ENCODE peak calls at places on chromosomes 4 and X, in eight cellular contexts. One of them, this sample, is unnamed. For H3K27me3 and H3K9me3, the result is how much of the 10 kb centered on the place peaks cover.

GRCh38 chr4:164700471-164700870 is 53.5 kb upstream of the SMIM31 start:
- DNase-seq in HepG2: peak
- DNase-seq in SK-N-SH: peak
- DNase-seq in AG04450: no peak
- DNase-seq in endodermal cell: peak
- DNase-seq in cardiac muscle cell: no peak
- DNase-seq in fibroblast of lung: no peak
- DNase-seq in astrocyte: no peak
- DNase-seq in this sample: peak

GRCh38 chrX:10022580-10023245 is 55.6 kb downstream of the CLDN34 start:
- DNase-seq in HepG2: no peak
- DNase-seq in fibroblast of lung: peak
- DNase-seq in endodermal cell: no peak
- DNase-seq in cardiac muscle cell: peak
- DNase-seq in AG04450: no peak
- DNase-seq in SK-N-SH: no peak
- DNase-seq in astrocyte: peak
- DNase-seq in this sample: no peak

GRCh38 chr4:94570558-94570957 is 118.8 kb downstream of the PDLIM5 start:
- DNase-seq in AG04450: no peak
- DNase-seq in astrocyte: no peak
- DNase-seq in cardiac muscle cell: no peak
- DNase-seq in HepG2: no peak
- DNase-seq in endodermal cell: no peak
- DNase-seq in SK-N-SH: no peak
- DNase-seq in fibroblast of lung: no peak
- DNase-seq in this sample: no peak

GRCh38 chr4:150402968-150403367 is 179.0 kb upstream of the MAB21L2 start:
- DNase-seq in fibroblast of lung: peak
- DNase-seq in AG04450: no peak
- DNase-seq in astrocyte: no peak
- DNase-seq in endodermal cell: peak
- DNase-seq in cardiac muscle cell: no peak
- DNase-seq in SK-N-SH: peak
- DNase-seq in HepG2: no peak
- DNase-seq in this sample: no peak

GRCh38 chr4:61541474-61541873 is 341.3 kb downstream of the ADGRL3 start:
- DNase-seq in AG04450: no peak
- DNase-seq in astrocyte: no peak
- DNase-seq in fibroblast of lung: no peak
- DNase-seq in endodermal cell: no peak
- DNase-seq in cardiac muscle cell: no peak
- DNase-seq in HepG2: peak
- DNase-seq in SK-N-SH: no peak
- DNase-seq in this sample: peak

GRCh38 chrX:97854071-97854470 is 970.4 kb downstream of the RPA4 start:
- DNase-seq in endodermal cell: no peak
- DNase-seq in fibroblast of lung: no peak
- DNase-seq in SK-N-SH: no peak
- DNase-seq in HepG2: no peak
- DNase-seq in astrocyte: no peak
- DNase-seq in AG04450: no peak
- DNase-seq in cardiac muscle cell: no peak
- DNase-seq in this sample: no peak

GRCh38 chr4:71004281-71004851 is 10.9 kb downstream of the DCK start:
- DNase-seq in HepG2: peak
- DNase-seq in endodermal cell: peak
- DNase-seq in astrocyte: no peak
- DNase-seq in fibroblast of lung: no peak
- DNase-seq in SK-N-SH: no peak
- DNase-seq in AG04450: no peak
- DNase-seq in cardiac muscle cell: no peak
- DNase-seq in this sample: no peak

GRCh38 chr4:135201081-135201480 is 999.5 kb upstream of the PABPC4L start:
- DNase-seq in endodermal cell: no peak
- DNase-seq in cardiac muscle cell: no peak
- DNase-seq in HepG2: no peak
- DNase-seq in astrocyte: peak
- DNase-seq in SK-N-SH: no peak
- DNase-seq in fibroblast of lung: no peak
- DNase-seq in AG04450: no peak
- DNase-seq in this sample: no peak

GRCh38 chr4:77025643-77026321 is 50.0 kb downstream of the CCNI start:
- DNase-seq in SK-N-SH: no peak
- DNase-seq in cardiac muscle cell: peak
- DNase-seq in AG04450: no peak
- DNase-seq in HepG2: no peak
- DNase-seq in fibroblast of lung: no peak
- DNase-seq in astrocyte: peak
- DNase-seq in endodermal cell: no peak
- DNase-seq in this sample: no peak

GRCh38 chr4:169988252-169988651 is 37.9 kb downstream of the MFAP3L start:
- DNase-seq in SK-N-SH: no peak
- DNase-seq in cardiac muscle cell: no peak
- DNase-seq in astrocyte: no peak
- DNase-seq in HepG2: no peak
- DNase-seq in AG04450: no peak
- DNase-seq in fibroblast of lung: no peak
- DNase-seq in endodermal cell: no peak
- DNase-seq in this sample: no peak

GRCh38 chr4:73842696-73843095 is 6.2 kb downstream of the CXCL6 start:
- DNase-seq in HepG2: no peak
- DNase-seq in cardiac muscle cell: no peak
- DNase-seq in fibroblast of lung: no peak
- DNase-seq in astrocyte: no peak
- DNase-seq in endodermal cell: no peak
- DNase-seq in AG04450: no peak
- DNase-seq in SK-N-SH: no peak
- DNase-seq in this sample: no peak

GRCh38 chrX:118540342-118540741 is 44.7 kb downstream of the DOCK11 start:
- DNase-seq in AG04450: no peak
- DNase-seq in HepG2: no peak
- DNase-seq in SK-N-SH: no peak
- DNase-seq in astrocyte: no peak
- DNase-seq in cardiac muscle cell: no peak
- DNase-seq in fibroblast of lung: no peak
- DNase-seq in endodermal cell: no peak
- DNase-seq in this sample: no peak

GRCh38 chrX:65688403-65688881 is 21.0 kb downstream of the MSN start:
- DNase-seq in fibroblast of lung: peak
- DNase-seq in astrocyte: peak
- DNase-seq in HepG2: no peak
- DNase-seq in cardiac muscle cell: peak
- DNase-seq in AG04450: no peak
- DNase-seq in SK-N-SH: no peak
- DNase-seq in endodermal cell: no peak
- DNase-seq in this sample: no peak

GRCh38 chrX:153874366-153875125 is 11.4 kb downstream of the L1CAM start:
- DNase-seq in AG04450: no peak
- DNase-seq in SK-N-SH: no peak
- DNase-seq in cardiac muscle cell: no peak
- DNase-seq in astrocyte: no peak
- DNase-seq in fibroblast of lung: no peak
- DNase-seq in endodermal cell: no peak
- DNase-seq in HepG2: no peak
- DNase-seq in this sample: no peak

GRCh38 chr4:183350317-183351071 is 28.3 kb upstream of the CLDN24 start:
- DNase-seq in cardiac muscle cell: no peak
- DNase-seq in astrocyte: no peak
- DNase-seq in AG04450: no peak
- DNase-seq in SK-N-SH: no peak
- DNase-seq in HepG2: no peak
- DNase-seq in endodermal cell: no peak
- DNase-seq in fibroblast of lung: no peak
- DNase-seq in this sample: no peak

GRCh38 chrX:18036394-18036793 is 175.3 kb upstream of the RAI2 start:
- DNase-seq in SK-N-SH: no peak
- DNase-seq in astrocyte: no peak
- DNase-seq in AG04450: no peak
- DNase-seq in HepG2: no peak
- DNase-seq in fibroblast of lung: no peak
- DNase-seq in cardiac muscle cell: no peak
- DNase-seq in endodermal cell: no peak
- DNase-seq in this sample: peak

GRCh38 chr4:81492596-81492995 is 20.9 kb upstream of the RASGEF1B start:
- DNase-seq in SK-N-SH: no peak
- DNase-seq in endodermal cell: no peak
- DNase-seq in HepG2: no peak
- DNase-seq in astrocyte: no peak
- DNase-seq in AG04450: no peak
- DNase-seq in cardiac muscle cell: no peak
- DNase-seq in fibroblast of lung: no peak
- DNase-seq in this sample: peak

GRCh38 chrX:114611018-114611619 is 27.2 kb downstream of the HTR2C start:
- DNase-seq in SK-N-SH: peak
- DNase-seq in HepG2: peak
- DNase-seq in cardiac muscle cell: peak
- DNase-seq in endodermal cell: peak
- DNase-seq in astrocyte: peak
- DNase-seq in fibroblast of lung: peak
- DNase-seq in AG04450: peak
- DNase-seq in this sample: peak

GRCh38 chrX:110086916-110087484 is 84.1 kb downstream of the TMEM164 start:
- DNase-seq in HepG2: peak
- DNase-seq in fibroblast of lung: peak
- DNase-seq in AG04450: peak
- DNase-seq in endodermal cell: no peak
- DNase-seq in cardiac muscle cell: peak
- DNase-seq in SK-N-SH: no peak
- DNase-seq in astrocyte: peak
- DNase-seq in this sample: peak

GRCh38 chrX:2183193-2183725 is 317.5 kb downstream of the DHRSX start:
- DNase-seq in endodermal cell: peak
- DNase-seq in AG04450: no peak
- DNase-seq in fibroblast of lung: no peak
- DNase-seq in astrocyte: no peak
- DNase-seq in HepG2: no peak
- DNase-seq in cardiac muscle cell: no peak
- DNase-seq in SK-N-SH: no peak
- DNase-seq in this sample: no peak

GRCh38 chr4:105389167-105389566 is 84.7 kb downstream of the PPA2 start:
- DNase-seq in HepG2: no peak
- DNase-seq in endodermal cell: no peak
- DNase-seq in astrocyte: peak
- DNase-seq in fibroblast of lung: peak
- DNase-seq in SK-N-SH: no peak
- DNase-seq in cardiac muscle cell: peak
- DNase-seq in AG04450: no peak
- DNase-seq in this sample: no peak

GRCh38 chr4:80192937-80193336 is 4.4 kb upstream of the PRDM8 start:
- DNase-seq in AG04450: peak
- DNase-seq in SK-N-SH: no peak
- DNase-seq in HepG2: no peak
- DNase-seq in fibroblast of lung: peak
- DNase-seq in cardiac muscle cell: peak
- DNase-seq in astrocyte: peak
- DNase-seq in endodermal cell: no peak
- DNase-seq in this sample: peak
- H3K27me3 ChIP-seq in AG04450: under half
- H3K27me3 ChIP-seq in SK-N-SH: under half
- H3K27me3 ChIP-seq in HepG2: under half
- H3K27me3 ChIP-seq in fibroblast of lung: under half
- H3K27me3 ChIP-seq in cardiac muscle cell: half or more
- H3K27me3 ChIP-seq in astrocyte: under half
- H3K27me3 ChIP-seq in endodermal cell: half or more
- H3K27me3 ChIP-seq in this sample: under half

DNA sequence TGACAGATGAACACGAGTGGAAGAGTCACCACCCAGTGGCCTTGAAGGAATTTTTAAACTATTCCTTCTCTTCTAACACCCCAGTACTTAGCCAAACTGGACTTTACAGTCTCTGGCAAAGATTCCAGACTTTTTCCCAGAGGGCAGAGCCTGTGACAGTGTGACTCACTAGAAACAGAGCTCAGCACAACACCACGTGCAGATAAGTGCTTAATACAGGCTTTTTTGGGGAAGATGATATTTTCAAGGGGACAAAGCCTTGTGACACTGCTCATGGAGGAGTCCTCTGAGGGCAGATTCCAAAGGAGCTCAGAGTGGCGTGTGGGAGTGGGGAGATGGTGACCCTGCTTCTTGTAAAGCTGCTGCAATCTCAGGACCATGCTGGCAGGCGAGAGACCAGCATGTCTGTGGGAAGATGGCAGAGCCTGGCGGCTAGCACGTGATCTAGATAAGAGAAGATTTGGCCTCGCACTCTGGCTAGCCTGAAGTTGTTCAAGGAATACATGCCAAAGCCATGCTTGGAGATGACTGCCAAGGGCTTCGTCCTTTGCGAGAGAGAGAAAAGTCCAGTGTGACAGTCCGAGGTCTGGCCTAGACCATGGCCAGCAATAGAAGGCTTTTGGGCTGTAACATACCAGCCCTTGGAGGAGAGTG is 2.4 kb downstream of the RAB33A start:
- DNase-seq in endodermal cell: no peak
- DNase-seq in SK-N-SH: peak
- DNase-seq in astrocyte: peak
- DNase-seq in fibroblast of lung: peak
- DNase-seq in AG04450: no peak
- DNase-seq in cardiac muscle cell: peak
- DNase-seq in HepG2: no peak
- DNase-seq in this sample: peak
- H3K27ac ChIP-seq in endodermal cell: no peak
- H3K27ac ChIP-seq in SK-N-SH: peak
- H3K27ac ChIP-seq in astrocyte: peak
- H3K27ac ChIP-seq in fibroblast of lung: peak
- H3K27ac ChIP-seq in AG04450: peak
- H3K27ac ChIP-seq in cardiac muscle cell: peak
- H3K27ac ChIP-seq in HepG2: no peak
- H3K27ac ChIP-seq in this sample: peak

GRCh38 chr4:159685406-159686092 is 582.7 kb downstream of the RAPGEF2 start:
- DNase-seq in HepG2: no peak
- DNase-seq in fibroblast of lung: no peak
- DNase-seq in AG04450: no peak
- DNase-seq in endodermal cell: no peak
- DNase-seq in cardiac muscle cell: peak
- DNase-seq in SK-N-SH: no peak
- DNase-seq in astrocyte: peak
- DNase-seq in this sample: no peak
- H3K9me3 ChIP-seq in HepG2: under half
- H3K9me3 ChIP-seq in fibroblast of lung: under half
- H3K9me3 ChIP-seq in AG04450: under half
- H3K9me3 ChIP-seq in endodermal cell: under half
- H3K9me3 ChIP-seq in cardiac muscle cell: under half
- H3K9me3 ChIP-seq in SK-N-SH: under half
- H3K9me3 ChIP-seq in astrocyte: under half
- H3K9me3 ChIP-seq in this sample: under half

DNA sequence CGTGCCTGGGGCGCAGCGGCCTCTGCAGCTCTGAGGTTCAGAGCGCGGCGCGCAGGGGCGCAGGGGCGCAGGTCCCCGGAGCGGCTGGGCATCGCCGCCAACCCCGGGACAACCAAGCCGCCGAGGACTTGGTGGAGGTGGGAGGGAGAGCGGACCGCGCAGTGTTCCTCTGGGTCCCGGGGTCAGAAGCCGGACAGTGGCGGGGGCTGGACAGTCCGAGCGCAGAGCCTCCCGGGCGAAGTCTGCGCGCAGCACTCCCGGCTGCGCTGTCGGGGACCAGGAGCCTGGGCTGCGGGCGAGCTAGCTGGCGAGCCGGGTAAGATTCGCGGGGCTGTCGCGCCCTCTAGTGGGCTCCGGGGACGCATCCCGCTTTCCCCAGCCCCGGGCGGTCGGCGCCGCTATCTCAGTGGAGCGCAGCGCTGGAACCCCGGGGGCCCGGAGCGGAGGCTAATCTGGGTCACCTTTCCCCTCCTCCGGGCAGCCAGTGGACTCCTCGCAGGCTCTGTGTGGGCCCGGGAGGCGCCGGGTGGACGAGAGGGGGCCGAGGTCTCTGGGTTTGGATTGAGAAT is 4.1 kb downstream of the PDGFRA start:
- DNase-seq in SK-N-SH: peak
- DNase-seq in fibroblast of lung: peak
- DNase-seq in astrocyte: peak
- DNase-seq in HepG2: peak
- DNase-seq in endodermal cell: peak
- DNase-seq in AG04450: peak
- DNase-seq in cardiac muscle cell: peak
- DNase-seq in this sample: peak
- H3K27me3 ChIP-seq in SK-N-SH: under half
- H3K27me3 ChIP-seq in fibroblast of lung: under half
- H3K27me3 ChIP-seq in astrocyte: under half
- H3K27me3 ChIP-seq in HepG2: under half
- H3K27me3 ChIP-seq in endodermal cell: half or more
- H3K27me3 ChIP-seq in AG04450: under half
- H3K27me3 ChIP-seq in cardiac muscle cell: under half
- H3K27me3 ChIP-seq in this sample: under half